ENCODE peak calls at places on chromosome 3, in nine cellular contexts. One of them, this sample, is unnamed.

GRCh38 chr3:160369784-160370183 is 29.2 kb downstream of the IFT80 start:
- DNase-seq in K562: no peak
- DNase-seq in ascending aorta: no peak
- DNase-seq in IMR-90: no peak
- DNase-seq in RWPE1: no peak
- DNase-seq in suprapubic skin: no peak
- DNase-seq in astrocyte of the cerebellum: no peak
- DNase-seq in GM12864: no peak
- DNase-seq in WERI-Rb-1: no peak
- DNase-seq in this sample: no peak

GRCh38 chr3:19947549-19948071 is 713 bp downstream of the RAB5A start:
- DNase-seq in K562: no peak
- DNase-seq in ascending aorta: peak
- DNase-seq in IMR-90: peak
- DNase-seq in RWPE1: peak
- DNase-seq in suprapubic skin: peak
- DNase-seq in astrocyte of the cerebellum: no peak
- DNase-seq in GM12864: no peak
- DNase-seq in WERI-Rb-1: peak
- DNase-seq in this sample: peak

GRCh38 chr3:184491867-184492615 is 69.5 kb upstream of the EPHB3 start:
- DNase-seq in K562: no peak
- DNase-seq in ascending aorta: peak
- DNase-seq in IMR-90: no peak
- DNase-seq in RWPE1: no peak
- DNase-seq in suprapubic skin: no peak
- DNase-seq in astrocyte of the cerebellum: no peak
- DNase-seq in GM12864: no peak
- DNase-seq in WERI-Rb-1: no peak
- DNase-seq in this sample: no peak

GRCh38 chr3:182713743-182714517 is 79.4 kb upstream of the ATP11B start:
- DNase-seq in K562: no peak
- DNase-seq in ascending aorta: no peak
- DNase-seq in IMR-90: peak
- DNase-seq in RWPE1: peak
- DNase-seq in suprapubic skin: no peak
- DNase-seq in astrocyte of the cerebellum: peak
- DNase-seq in GM12864: no peak
- DNase-seq in WERI-Rb-1: no peak
- DNase-seq in this sample: peak

GRCh38 chr3:10682692-10683091 is 133.3 kb upstream of the SLC6A11 start:
- DNase-seq in K562: no peak
- DNase-seq in ascending aorta: no peak
- DNase-seq in IMR-90: no peak
- DNase-seq in RWPE1: no peak
- DNase-seq in suprapubic skin: no peak
- DNase-seq in astrocyte of the cerebellum: no peak
- DNase-seq in GM12864: no peak
- DNase-seq in WERI-Rb-1: no peak
- DNase-seq in this sample: no peak

GRCh38 chr3:177249203-177249602 is 51.9 kb upstream of the TBL1XR1 start:
- DNase-seq in K562: no peak
- DNase-seq in ascending aorta: no peak
- DNase-seq in IMR-90: no peak
- DNase-seq in RWPE1: no peak
- DNase-seq in suprapubic skin: no peak
- DNase-seq in astrocyte of the cerebellum: no peak
- DNase-seq in GM12864: no peak
- DNase-seq in WERI-Rb-1: no peak
- DNase-seq in this sample: no peak

GRCh38 chr3:125300416-125300815 is 74.7 kb downstream of the ZNF148 start:
- DNase-seq in K562: no peak
- DNase-seq in ascending aorta: no peak
- DNase-seq in IMR-90: peak
- DNase-seq in RWPE1: peak
- DNase-seq in suprapubic skin: no peak
- DNase-seq in astrocyte of the cerebellum: peak
- DNase-seq in GM12864: no peak
- DNase-seq in WERI-Rb-1: no peak
- DNase-seq in this sample: peak

GRCh38 chr3:50388720-50389352 is 29.5 kb upstream of the TMEM115 start:
- DNase-seq in K562: no peak
- DNase-seq in ascending aorta: no peak
- DNase-seq in IMR-90: no peak
- DNase-seq in RWPE1: no peak
- DNase-seq in suprapubic skin: no peak
- DNase-seq in astrocyte of the cerebellum: peak
- DNase-seq in GM12864: no peak
- DNase-seq in WERI-Rb-1: no peak
- DNase-seq in this sample: no peak

GRCh38 chr3:127036209-127037020 is 53.5 kb downstream of the PLXNA1 start:
- DNase-seq in K562: no peak
- DNase-seq in ascending aorta: no peak
- DNase-seq in IMR-90: no peak
- DNase-seq in RWPE1: no peak
- DNase-seq in suprapubic skin: no peak
- DNase-seq in astrocyte of the cerebellum: no peak
- DNase-seq in GM12864: no peak
- DNase-seq in WERI-Rb-1: no peak
- DNase-seq in this sample: peak

GRCh38 chr3:127033786-127034185 is 50.9 kb downstream of the PLXNA1 start:
- DNase-seq in K562: no peak
- DNase-seq in ascending aorta: no peak
- DNase-seq in IMR-90: no peak
- DNase-seq in RWPE1: no peak
- DNase-seq in suprapubic skin: no peak
- DNase-seq in astrocyte of the cerebellum: no peak
- DNase-seq in GM12864: no peak
- DNase-seq in WERI-Rb-1: no peak
- DNase-seq in this sample: no peak

GRCh38 chr3:127035672-127036071 is 52.8 kb downstream of the PLXNA1 start:
- DNase-seq in K562: no peak
- DNase-seq in ascending aorta: peak
- DNase-seq in IMR-90: peak
- DNase-seq in RWPE1: peak
- DNase-seq in suprapubic skin: peak
- DNase-seq in astrocyte of the cerebellum: peak
- DNase-seq in GM12864: no peak
- DNase-seq in WERI-Rb-1: no peak
- DNase-seq in this sample: peak

GRCh38 chr3:127034195-127034989 is 51.5 kb downstream of the PLXNA1 start:
- DNase-seq in K562: no peak
- DNase-seq in ascending aorta: no peak
- DNase-seq in IMR-90: no peak
- DNase-seq in RWPE1: no peak
- DNase-seq in suprapubic skin: no peak
- DNase-seq in astrocyte of the cerebellum: no peak
- DNase-seq in GM12864: no peak
- DNase-seq in WERI-Rb-1: no peak
- DNase-seq in this sample: no peak

GRCh38 chr3:127034990-127035652 is 52.2 kb downstream of the PLXNA1 start:
- DNase-seq in K562: no peak
- DNase-seq in ascending aorta: no peak
- DNase-seq in IMR-90: no peak
- DNase-seq in RWPE1: no peak
- DNase-seq in suprapubic skin: no peak
- DNase-seq in astrocyte of the cerebellum: no peak
- DNase-seq in GM12864: no peak
- DNase-seq in WERI-Rb-1: no peak
- DNase-seq in this sample: no peak
- TF ChIP-seq CTCF in K562: no peak
- TF ChIP-seq CTCF in ascending aorta: no peak
- TF ChIP-seq CTCF in IMR-90: no peak
- TF ChIP-seq CTCF in RWPE1: no peak
- TF ChIP-seq CTCF in suprapubic skin: no peak
- TF ChIP-seq CTCF in astrocyte of the cerebellum: no peak
- TF ChIP-seq CTCF in GM12864: no peak
- TF ChIP-seq CTCF in WERI-Rb-1: no peak
- TF ChIP-seq CTCF in this sample: no peak

GRCh38 chr3:120983841-120984240 is 75.8 kb downstream of the STXBP5L start:
- DNase-seq in K562: no peak
- DNase-seq in ascending aorta: no peak
- DNase-seq in IMR-90: no peak
- DNase-seq in RWPE1: no peak
- DNase-seq in suprapubic skin: no peak
- DNase-seq in astrocyte of the cerebellum: no peak
- DNase-seq in GM12864: no peak
- DNase-seq in WERI-Rb-1: no peak
- DNase-seq in this sample: peak

GRCh38 chr3:120985242-120985641 is 77.2 kb downstream of the STXBP5L start:
- DNase-seq in K562: no peak
- DNase-seq in ascending aorta: no peak
- DNase-seq in IMR-90: no peak
- DNase-seq in RWPE1: no peak
- DNase-seq in suprapubic skin: no peak
- DNase-seq in astrocyte of the cerebellum: no peak
- DNase-seq in GM12864: no peak
- DNase-seq in WERI-Rb-1: no peak
- DNase-seq in this sample: no peak

GRCh38 chr3:120983321-120983665 is 75.3 kb downstream of the STXBP5L start:
- DNase-seq in K562: no peak
- DNase-seq in ascending aorta: no peak
- DNase-seq in IMR-90: no peak
- DNase-seq in RWPE1: no peak
- DNase-seq in suprapubic skin: no peak
- DNase-seq in astrocyte of the cerebellum: no peak
- DNase-seq in GM12864: no peak
- DNase-seq in WERI-Rb-1: no peak
- DNase-seq in this sample: no peak

GRCh38 chr3:120988994-120989393 is 81.0 kb downstream of the STXBP5L start:
- DNase-seq in K562: no peak
- DNase-seq in ascending aorta: no peak
- DNase-seq in IMR-90: no peak
- DNase-seq in RWPE1: no peak
- DNase-seq in suprapubic skin: no peak
- DNase-seq in astrocyte of the cerebellum: no peak
- DNase-seq in GM12864: no peak
- DNase-seq in WERI-Rb-1: no peak
- DNase-seq in this sample: no peak
- TF ChIP-seq CTCF in K562: no peak
- TF ChIP-seq CTCF in ascending aorta: no peak
- TF ChIP-seq CTCF in IMR-90: no peak
- TF ChIP-seq CTCF in RWPE1: no peak
- TF ChIP-seq CTCF in suprapubic skin: no peak
- TF ChIP-seq CTCF in astrocyte of the cerebellum: no peak
- TF ChIP-seq CTCF in GM12864: no peak
- TF ChIP-seq CTCF in WERI-Rb-1: no peak
- TF ChIP-seq CTCF in this sample: no peak

GRCh38 chr3:67382551-67382950 is 271.9 kb downstream of the SUCLG2 start:
- DNase-seq in K562: no peak
- DNase-seq in ascending aorta: no peak
- DNase-seq in IMR-90: peak
- DNase-seq in RWPE1: no peak
- DNase-seq in suprapubic skin: no peak
- DNase-seq in astrocyte of the cerebellum: peak
- DNase-seq in GM12864: no peak
- DNase-seq in WERI-Rb-1: no peak
- DNase-seq in this sample: no peak

GRCh38 chr3:67381667-67382272 is 272.6 kb downstream of the SUCLG2 start:
- DNase-seq in K562: peak
- DNase-seq in ascending aorta: no peak
- DNase-seq in IMR-90: peak
- DNase-seq in RWPE1: peak
- DNase-seq in suprapubic skin: no peak
- DNase-seq in astrocyte of the cerebellum: peak
- DNase-seq in GM12864: no peak
- DNase-seq in WERI-Rb-1: no peak
- DNase-seq in this sample: peak

GRCh38 chr3:67383379-67383778 is 271.0 kb downstream of the SUCLG2 start:
- DNase-seq in K562: no peak
- DNase-seq in ascending aorta: no peak
- DNase-seq in IMR-90: no peak
- DNase-seq in RWPE1: no peak
- DNase-seq in suprapubic skin: no peak
- DNase-seq in astrocyte of the cerebellum: no peak
- DNase-seq in GM12864: no peak
- DNase-seq in WERI-Rb-1: no peak
- DNase-seq in this sample: no peak

GRCh38 chr3:67386446-67386845 is 268.0 kb downstream of the SUCLG2 start:
- DNase-seq in K562: no peak
- DNase-seq in ascending aorta: no peak
- DNase-seq in IMR-90: peak
- DNase-seq in RWPE1: no peak
- DNase-seq in suprapubic skin: no peak
- DNase-seq in astrocyte of the cerebellum: no peak
- DNase-seq in GM12864: no peak
- DNase-seq in WERI-Rb-1: no peak
- DNase-seq in this sample: peak

GRCh38 chr3:67384790-67385397 is 269.5 kb downstream of the SUCLG2 start:
- DNase-seq in K562: peak
- DNase-seq in ascending aorta: no peak
- DNase-seq in IMR-90: peak
- DNase-seq in RWPE1: no peak
- DNase-seq in suprapubic skin: no peak
- DNase-seq in astrocyte of the cerebellum: peak
- DNase-seq in GM12864: peak
- DNase-seq in WERI-Rb-1: peak
- DNase-seq in this sample: peak
- TF ChIP-seq CTCF in K562: peak
- TF ChIP-seq CTCF in ascending aorta: no peak
- TF ChIP-seq CTCF in IMR-90: peak
- TF ChIP-seq CTCF in RWPE1: peak
- TF ChIP-seq CTCF in suprapubic skin: no peak
- TF ChIP-seq CTCF in astrocyte of the cerebellum: peak
- TF ChIP-seq CTCF in GM12864: peak
- TF ChIP-seq CTCF in WERI-Rb-1: peak
- TF ChIP-seq CTCF in this sample: peak

GRCh38 chr3:12541625-12542024 is 3.7 kb downstream of the MKRN2OS start:
- DNase-seq in K562: no peak
- DNase-seq in ascending aorta: no peak
- DNase-seq in IMR-90: no peak
- DNase-seq in RWPE1: no peak
- DNase-seq in suprapubic skin: no peak
- DNase-seq in astrocyte of the cerebellum: no peak
- DNase-seq in GM12864: no peak
- DNase-seq in WERI-Rb-1: peak
- DNase-seq in this sample: no peak
- TF ChIP-seq CTCF in K562: peak
- TF ChIP-seq CTCF in ascending aorta: no peak
- TF ChIP-seq CTCF in IMR-90: no peak
- TF ChIP-seq CTCF in RWPE1: no peak
- TF ChIP-seq CTCF in suprapubic skin: no peak
- TF ChIP-seq CTCF in astrocyte of the cerebellum: peak
- TF ChIP-seq CTCF in GM12864: no peak
- TF ChIP-seq CTCF in WERI-Rb-1: peak
- TF ChIP-seq CTCF in this sample: peak

This sample was measured in bronchial epithelial cell.